ENCODE peak calls at places on chromosomes 11 and 22, in five cellular contexts. One of them, this sample, is unnamed.

GRCh38 chr11:82823635-82824614 is 76.3 kb downstream of the PRCP start:
- DNase-seq in stomach: no peak
- DNase-seq in transverse colon: no peak
- DNase-seq in effector memory CD4-positive, alpha-beta T cell: no peak
- DNase-seq in GM12864: no peak
- DNase-seq in this sample: no peak

GRCh38 chr11:35887737-35888136 is 56.1 kb upstream of the LDLRAD3 start:
- DNase-seq in GM12864: no peak
- DNase-seq in stomach: no peak
- DNase-seq in transverse colon: no peak
- DNase-seq in effector memory CD4-positive, alpha-beta T cell: no peak
- DNase-seq in this sample: no peak

GRCh38 chr22:20456722-20457076 is 19.1 kb upstream of the SCARF2 start:
- DNase-seq in GM12864: no peak
- DNase-seq in effector memory CD4-positive, alpha-beta T cell: no peak
- DNase-seq in transverse colon: no peak
- DNase-seq in stomach: no peak
- DNase-seq in this sample: no peak

GRCh38 chr11:69819541-69820070 is 390 bp upstream of the FGF3 start:
- DNase-seq in GM12864: no peak
- DNase-seq in transverse colon: no peak
- DNase-seq in stomach: no peak
- DNase-seq in effector memory CD4-positive, alpha-beta T cell: no peak
- DNase-seq in this sample: no peak

GRCh38 chr22:50317178-50317577 is 9.6 kb downstream of the DENND6B start:
- DNase-seq in stomach: no peak
- DNase-seq in transverse colon: no peak
- DNase-seq in GM12864: no peak
- DNase-seq in effector memory CD4-positive, alpha-beta T cell: no peak
- DNase-seq in this sample: no peak

GRCh38 chr11:38266691-38267090 is 1668.7 kb upstream of the RAG2 start:
- DNase-seq in effector memory CD4-positive, alpha-beta T cell: no peak
- DNase-seq in stomach: no peak
- DNase-seq in transverse colon: no peak
- DNase-seq in GM12864: no peak
- DNase-seq in this sample: no peak

GRCh38 chr11:94513091-94513490 is 830 bp downstream of the C11orf97 start:
- DNase-seq in GM12864: no peak
- DNase-seq in transverse colon: peak
- DNase-seq in stomach: no peak
- DNase-seq in effector memory CD4-positive, alpha-beta T cell: no peak
- DNase-seq in this sample: no peak

GRCh38 chr22:22770881-22771280 is 116.7 kb upstream of the IGLL5 start:
- DNase-seq in stomach: no peak
- DNase-seq in effector memory CD4-positive, alpha-beta T cell: no peak
- DNase-seq in transverse colon: no peak
- DNase-seq in GM12864: no peak
- DNase-seq in this sample: peak

GRCh38 chr11:44305643-44306468 is 4.1 kb downstream of the ALX4 start:
- DNase-seq in stomach: peak
- DNase-seq in GM12864: no peak
- DNase-seq in transverse colon: peak
- DNase-seq in effector memory CD4-positive, alpha-beta T cell: no peak
- DNase-seq in this sample: no peak

GRCh38 chr11:125756050-125756449 is 10.0 kb downstream of the PATE1 start:
- DNase-seq in stomach: no peak
- DNase-seq in GM12864: no peak
- DNase-seq in effector memory CD4-positive, alpha-beta T cell: no peak
- DNase-seq in transverse colon: no peak
- DNase-seq in this sample: no peak

GRCh38 chr22:46381142-46381541 is 45.6 kb downstream of the TRMU start:
- DNase-seq in stomach: no peak
- DNase-seq in effector memory CD4-positive, alpha-beta T cell: no peak
- DNase-seq in transverse colon: no peak
- DNase-seq in GM12864: no peak
- DNase-seq in this sample: no peak

GRCh38 chr11:107590460-107591097 is 368 bp upstream of the ELMOD1 start:
- DNase-seq in transverse colon: no peak
- DNase-seq in GM12864: no peak
- DNase-seq in effector memory CD4-positive, alpha-beta T cell: no peak
- DNase-seq in stomach: no peak
- DNase-seq in this sample: no peak

GRCh38 chr11:101428918-101429317 is 154.9 kb downstream of the TRPC6 start:
- DNase-seq in effector memory CD4-positive, alpha-beta T cell: no peak
- DNase-seq in GM12864: no peak
- DNase-seq in transverse colon: no peak
- DNase-seq in stomach: no peak
- DNase-seq in this sample: no peak

DNA sequence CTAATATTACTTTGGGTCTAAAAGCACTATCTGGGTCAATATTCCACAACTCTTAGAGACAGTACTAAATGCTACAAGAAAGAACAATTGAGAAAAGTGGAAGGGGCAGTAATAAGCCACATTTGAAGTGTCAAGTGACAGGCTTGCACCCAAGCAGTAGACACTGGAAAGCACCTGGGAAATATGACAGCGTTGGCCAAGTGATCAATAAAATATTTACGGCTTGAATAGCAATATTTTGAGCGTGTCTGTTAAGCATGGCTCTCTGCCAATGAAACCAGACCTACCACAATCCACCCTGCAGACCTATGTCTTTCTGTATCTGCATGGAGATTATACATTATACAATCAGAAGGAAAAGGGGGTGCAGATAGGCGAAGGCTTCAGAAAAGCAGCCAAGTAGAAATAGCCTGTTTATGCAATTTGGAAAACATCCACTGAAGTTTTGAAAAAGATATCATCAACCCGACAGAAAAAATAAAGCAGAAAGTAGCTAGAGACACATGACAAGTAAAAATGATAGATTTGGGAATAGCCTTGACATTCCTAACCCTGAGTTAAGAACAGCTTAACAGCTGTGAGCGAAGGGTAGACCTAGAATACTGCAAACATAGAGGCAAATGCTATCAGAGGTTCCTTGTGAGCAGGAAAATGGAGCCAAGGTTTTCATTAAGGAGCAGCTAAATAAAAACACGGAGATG is 71.4 kb downstream of the ETS1 start:
- DNase-seq in stomach: no peak
- DNase-seq in effector memory CD4-positive, alpha-beta T cell: no peak
- DNase-seq in GM12864: no peak
- DNase-seq in transverse colon: no peak
- DNase-seq in this sample: no peak
- H3K4me3 ChIP-seq in stomach: no peak
- H3K4me3 ChIP-seq in effector memory CD4-positive, alpha-beta T cell: peak
- H3K4me3 ChIP-seq in GM12864: peak
- H3K4me3 ChIP-seq in transverse colon: no peak
- H3K4me3 ChIP-seq in this sample: peak

GRCh38 chr11:131909426-131910200 is 539.2 kb downstream of the NTM start:
- DNase-seq in GM12864: no peak
- DNase-seq in stomach: no peak
- DNase-seq in transverse colon: no peak
- DNase-seq in effector memory CD4-positive, alpha-beta T cell: no peak
- DNase-seq in this sample: no peak
- H3K4me3 ChIP-seq in GM12864: no peak
- H3K4me3 ChIP-seq in stomach: no peak
- H3K4me3 ChIP-seq in transverse colon: no peak
- H3K4me3 ChIP-seq in effector memory CD4-positive, alpha-beta T cell: no peak
- H3K4me3 ChIP-seq in this sample: peak

DNA sequence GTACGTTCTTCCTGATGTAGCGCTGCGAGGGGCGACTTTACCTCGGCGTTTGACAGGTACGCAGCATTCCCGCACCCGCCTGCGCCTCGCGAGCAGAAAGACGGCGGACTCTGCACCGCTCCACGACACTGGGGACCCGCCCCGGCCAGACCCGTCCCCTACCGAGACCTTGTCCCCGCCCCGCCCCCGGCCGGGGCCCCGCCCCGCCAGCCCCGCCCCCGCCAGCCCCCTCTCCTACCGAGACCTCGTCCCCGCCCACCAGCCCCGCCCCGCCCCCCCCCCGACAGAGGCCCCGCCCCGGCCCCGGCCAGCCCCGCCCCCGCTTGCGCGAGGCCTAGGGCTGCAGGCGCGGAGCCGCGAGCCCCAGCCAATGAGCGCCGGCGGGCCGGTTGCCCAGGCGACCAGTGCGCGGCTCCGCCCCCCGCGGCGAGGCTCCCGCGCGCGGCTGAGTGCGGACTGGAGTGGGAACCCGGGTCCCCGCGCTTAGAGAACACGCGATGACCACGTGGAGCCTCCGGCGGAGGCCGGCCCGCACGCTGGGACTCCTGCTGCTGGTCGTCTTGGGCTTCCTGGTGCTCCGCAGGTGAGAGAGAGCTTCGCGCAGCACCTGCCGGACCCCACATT is at the start of gene GLB1L2:
- DNase-seq in effector memory CD4-positive, alpha-beta T cell: peak
- DNase-seq in transverse colon: peak
- DNase-seq in stomach: peak
- DNase-seq in GM12864: no peak
- DNase-seq in this sample: no peak
- H3K4me3 ChIP-seq in effector memory CD4-positive, alpha-beta T cell: peak
- H3K4me3 ChIP-seq in transverse colon: peak
- H3K4me3 ChIP-seq in stomach: peak
- H3K4me3 ChIP-seq in GM12864: peak
- H3K4me3 ChIP-seq in this sample: peak

GRCh38 chr11:67996622-67997459 is 7.1 kb downstream of the UNC93B1 start:
- DNase-seq in effector memory CD4-positive, alpha-beta T cell: no peak
- DNase-seq in transverse colon: peak
- DNase-seq in GM12864: no peak
- DNase-seq in stomach: peak
- DNase-seq in this sample: peak

GRCh38 chr11:67999201-67999629 is 4.7 kb downstream of the UNC93B1 start:
- DNase-seq in GM12864: no peak
- DNase-seq in effector memory CD4-positive, alpha-beta T cell: no peak
- DNase-seq in transverse colon: no peak
- DNase-seq in stomach: no peak
- DNase-seq in this sample: peak

GRCh38 chr11:67997460-67997921 is 6.4 kb downstream of the UNC93B1 start:
- DNase-seq in GM12864: no peak
- DNase-seq in transverse colon: no peak
- DNase-seq in effector memory CD4-positive, alpha-beta T cell: no peak
- DNase-seq in stomach: no peak
- DNase-seq in this sample: peak

GRCh38 chr11:67998150-67999045 is 5.5 kb downstream of the UNC93B1 start:
- DNase-seq in GM12864: no peak
- DNase-seq in stomach: no peak
- DNase-seq in transverse colon: peak
- DNase-seq in effector memory CD4-positive, alpha-beta T cell: no peak
- DNase-seq in this sample: peak

GRCh38 chr11:67996051-67996450 is 7.8 kb downstream of the UNC93B1 start:
- DNase-seq in GM12864: no peak
- DNase-seq in stomach: no peak
- DNase-seq in transverse colon: no peak
- DNase-seq in effector memory CD4-positive, alpha-beta T cell: no peak
- DNase-seq in this sample: no peak
- H3K4me3 ChIP-seq in GM12864: no peak
- H3K4me3 ChIP-seq in stomach: no peak
- H3K4me3 ChIP-seq in transverse colon: no peak
- H3K4me3 ChIP-seq in effector memory CD4-positive, alpha-beta T cell: no peak
- H3K4me3 ChIP-seq in this sample: no peak

GRCh38 chr11:122173587-122173986 is 57.6 kb upstream of the BLID start:
- DNase-seq in transverse colon: no peak
- DNase-seq in effector memory CD4-positive, alpha-beta T cell: no peak
- DNase-seq in stomach: no peak
- DNase-seq in GM12864: no peak
- DNase-seq in this sample: no peak
- H3K4me3 ChIP-seq in transverse colon: no peak
- H3K4me3 ChIP-seq in effector memory CD4-positive, alpha-beta T cell: no peak
- H3K4me3 ChIP-seq in stomach: no peak
- H3K4me3 ChIP-seq in GM12864: no peak
- H3K4me3 ChIP-seq in this sample: no peak

GRCh38 chr11:32438346-32438882 is 3.1 kb upstream of the WT1 start:
- DNase-seq in effector memory CD4-positive, alpha-beta T cell: no peak
- DNase-seq in GM12864: no peak
- DNase-seq in transverse colon: no peak
- DNase-seq in stomach: no peak
- DNase-seq in this sample: no peak
- H3K4me3 ChIP-seq in effector memory CD4-positive, alpha-beta T cell: no peak
- H3K4me3 ChIP-seq in GM12864: no peak
- H3K4me3 ChIP-seq in transverse colon: no peak
- H3K4me3 ChIP-seq in stomach: no peak
- H3K4me3 ChIP-seq in this sample: no peak

DNA sequence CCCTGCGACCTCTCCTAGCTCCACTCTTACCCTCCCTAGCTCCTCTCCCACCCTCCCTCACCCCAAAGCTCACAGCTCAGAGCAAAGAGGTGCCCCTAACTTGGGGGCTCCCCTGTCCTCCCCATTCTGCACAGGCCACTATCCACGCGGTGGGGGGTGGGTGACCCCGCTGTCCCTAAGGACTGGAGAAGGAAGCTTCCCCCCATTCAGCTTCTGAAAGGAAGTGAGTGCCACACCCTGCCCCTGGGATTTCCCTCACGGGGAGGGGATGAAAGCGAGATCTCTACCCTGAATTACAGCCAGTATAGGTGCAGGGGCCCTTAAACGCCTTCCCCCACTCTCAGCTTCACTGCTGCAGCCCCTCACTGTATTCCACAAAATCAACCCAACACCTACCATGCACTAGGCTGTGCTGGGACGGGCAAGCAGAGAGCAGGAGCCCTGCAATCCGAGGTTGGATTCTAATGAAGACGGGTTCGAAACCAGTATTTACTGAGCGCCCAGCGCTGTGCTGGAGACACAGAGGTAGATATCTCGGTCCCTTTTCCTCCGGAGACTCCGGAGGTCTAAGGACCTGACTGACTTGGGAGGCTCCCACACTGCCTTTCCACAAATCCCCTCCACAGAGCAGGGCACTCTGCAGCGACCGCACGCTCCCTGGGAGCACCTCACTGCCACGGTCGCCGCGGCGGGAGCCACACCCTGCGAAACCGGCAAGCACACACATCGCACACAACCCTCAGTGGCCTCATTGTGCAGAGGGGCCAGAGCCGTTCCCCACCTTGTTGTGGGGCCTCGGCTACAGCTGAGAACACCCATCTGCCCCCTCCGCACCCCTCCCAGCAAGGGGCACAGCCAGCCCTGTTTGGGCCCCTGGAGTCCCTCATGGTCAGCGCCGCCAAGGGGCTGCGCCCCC is 1.8 kb downstream of the AHNAK start:
- DNase-seq in effector memory CD4-positive, alpha-beta T cell: no peak
- DNase-seq in stomach: no peak
- DNase-seq in transverse colon: peak
- DNase-seq in GM12864: no peak
- DNase-seq in this sample: no peak
- H3K4me3 ChIP-seq in effector memory CD4-positive, alpha-beta T cell: peak
- H3K4me3 ChIP-seq in stomach: peak
- H3K4me3 ChIP-seq in transverse colon: peak
- H3K4me3 ChIP-seq in GM12864: peak
- H3K4me3 ChIP-seq in this sample: peak

DNA sequence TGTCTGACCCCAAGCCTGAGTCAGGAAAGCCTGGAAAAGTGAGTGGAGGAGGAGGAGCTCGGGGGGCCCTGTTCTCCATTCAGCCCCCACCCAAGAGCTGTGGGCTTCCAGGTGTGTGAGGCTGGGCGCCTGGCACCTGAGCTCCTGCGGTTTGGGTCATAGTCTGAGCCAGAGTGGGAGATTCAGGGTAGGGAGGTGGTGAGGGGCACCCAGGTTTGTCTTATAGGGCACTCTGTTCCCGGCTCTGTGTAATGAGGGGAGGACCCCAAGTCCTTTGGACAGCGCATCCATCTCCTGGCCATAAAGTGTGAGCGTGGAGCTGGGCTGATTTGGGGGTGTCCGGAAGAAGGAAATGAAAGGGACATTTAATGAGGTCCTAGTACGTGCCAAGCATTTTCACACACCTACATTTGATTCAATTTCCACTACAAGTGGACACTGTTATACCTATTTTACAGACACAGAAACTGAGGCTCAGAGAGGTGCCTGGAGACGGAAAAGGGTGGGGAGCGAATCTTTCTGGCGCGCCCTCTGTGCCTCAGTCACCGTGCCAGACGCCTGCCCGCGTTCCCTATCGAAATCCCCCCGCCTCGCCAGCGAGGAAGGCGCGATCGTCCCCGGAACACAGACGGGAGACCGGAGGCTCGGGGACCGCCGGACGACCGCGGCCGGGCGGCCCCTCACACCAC is 1.2 kb downstream of the NPTXR start:
- DNase-seq in stomach: no peak
- DNase-seq in transverse colon: no peak
- DNase-seq in effector memory CD4-positive, alpha-beta T cell: no peak
- DNase-seq in GM12864: no peak
- DNase-seq in this sample: no peak
- H3K4me3 ChIP-seq in stomach: peak
- H3K4me3 ChIP-seq in transverse colon: no peak
- H3K4me3 ChIP-seq in effector memory CD4-positive, alpha-beta T cell: peak
- H3K4me3 ChIP-seq in GM12864: no peak
- H3K4me3 ChIP-seq in this sample: peak

This sample was measured in coronary artery.